ENCODE peak calls at places on chromosomes 11 and 22, in eight cellular contexts. I is foreskin fibroblast, V is neural crest cell, J is NB4, L is mucosa of descending colon, S is body of pancreas, B is AG04450, C is fibroblast of lung. Y is an unnamed sample.

GRCh38 chr11:70523384-70524095 is 125.2 kb downstream of the CTTN start:
- DNase-seq in J (no peak), S (no peak), I (no peak), V (no peak), L (no peak), C (no peak), B (no peak), Y (no peak)

GRCh38 chr22:50027639-50028537 is 15.3 kb upstream of the IL17REL start:
- DNase-seq in S (no peak), L (no peak), C (peak), B (no peak), I (no peak), J (peak), V (no peak), Y (no peak)

GRCh38 chr11:1772270-1773130 is 8.8 kb upstream of the CTSD start:
- DNase-seq in I (peak), C (peak), V (no peak), B (peak), J (peak), L (peak), S (peak), Y (peak)

GRCh38 chr11:45745065-45745811 is 59.7 kb upstream of the SLC35C1 start:
- DNase-seq in B (no peak), L (peak), J (no peak), I (no peak), V (no peak), C (no peak), S (no peak), Y (no peak)

GRCh38 chr11:60899021-60899936 is 7.1 kb downstream of the PRPF19 start:
- DNase-seq in J (peak), I (peak), S (peak), C (peak), L (peak), V (peak), B (peak), Y (peak)

GRCh38 chr11:110479445-110480101 is 49.8 kb downstream of the FDX1 start:
- DNase-seq in B (peak), S (no peak), C (peak), L (peak), J (peak), I (no peak), V (no peak), Y (peak)

GRCh38 chr11:113856966-113857759 is 18.2 kb downstream of the USP28 start:
- DNase-seq in L (no peak), J (no peak), C (no peak), I (no peak), V (no peak), B (no peak), S (no peak), Y (no peak)

GRCh38 chr11:35102267-35102666 is 36.7 kb upstream of the CD44 start:
- DNase-seq in V (no peak), I (no peak), S (no peak), L (no peak), C (peak), J (no peak), B (no peak), Y (no peak)

GRCh38 chr11:111378773-111379499 is at the start of gene POU2AF1:
- DNase-seq in C (peak), L (peak), I (peak), B (no peak), V (no peak), J (no peak), S (no peak), Y (peak)

GRCh38 chr11:64276653-64277431 is 7.6 kb downstream of the BAD start:
- DNase-seq in V (no peak), B (no peak), L (peak), I (no peak), S (no peak), J (no peak), C (peak), Y (no peak)

GRCh38 chr11:60710482-60710881 is 11.1 kb downstream of the MS4A8 start:
- DNase-seq in J (no peak), L (no peak), I (no peak), C (no peak), B (no peak), S (no peak), V (no peak), Y (no peak)

GRCh38 chr11:46200537-46201281 is 76.8 kb upstream of the CREB3L1 start:
- DNase-seq in B (no peak), C (peak), I (peak), V (no peak), L (no peak), J (no peak), S (no peak), Y (no peak)

GRCh38 chr22:46381142-46381541 is 45.6 kb downstream of the TRMU start:
- DNase-seq in J (no peak), L (peak), V (no peak), B (no peak), I (no peak), C (peak), S (no peak), Y (no peak)

DNA sequence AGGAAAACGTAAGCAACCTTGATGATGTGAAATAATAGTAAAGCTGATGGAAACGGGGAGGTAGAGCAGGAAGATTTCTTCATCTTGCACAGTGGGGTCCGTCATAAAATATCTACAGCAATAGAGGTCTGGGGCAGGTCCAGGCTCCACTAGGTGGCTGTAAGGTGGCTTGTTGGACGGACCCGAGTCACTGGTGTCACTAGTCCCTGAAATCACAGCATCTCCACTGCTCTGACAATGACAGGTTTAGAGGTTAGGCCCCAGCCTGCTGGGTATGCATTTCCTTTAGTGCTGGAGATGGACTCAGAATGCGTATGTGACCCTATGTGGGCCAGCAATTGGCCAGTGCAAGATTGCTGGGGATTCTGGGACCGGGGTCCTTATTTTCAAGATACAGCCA is 25.2 kb upstream of the CLDN5 start:
- DNase-seq in L (no peak), S (no peak), I (no peak), C (no peak), J (no peak), V (no peak), B (no peak), Y (no peak)
- TF ChIP-seq CTCF in L (no peak), S (no peak), I (no peak), C (no peak), J (no peak), V (no peak), B (no peak), Y (no peak)

DNA sequence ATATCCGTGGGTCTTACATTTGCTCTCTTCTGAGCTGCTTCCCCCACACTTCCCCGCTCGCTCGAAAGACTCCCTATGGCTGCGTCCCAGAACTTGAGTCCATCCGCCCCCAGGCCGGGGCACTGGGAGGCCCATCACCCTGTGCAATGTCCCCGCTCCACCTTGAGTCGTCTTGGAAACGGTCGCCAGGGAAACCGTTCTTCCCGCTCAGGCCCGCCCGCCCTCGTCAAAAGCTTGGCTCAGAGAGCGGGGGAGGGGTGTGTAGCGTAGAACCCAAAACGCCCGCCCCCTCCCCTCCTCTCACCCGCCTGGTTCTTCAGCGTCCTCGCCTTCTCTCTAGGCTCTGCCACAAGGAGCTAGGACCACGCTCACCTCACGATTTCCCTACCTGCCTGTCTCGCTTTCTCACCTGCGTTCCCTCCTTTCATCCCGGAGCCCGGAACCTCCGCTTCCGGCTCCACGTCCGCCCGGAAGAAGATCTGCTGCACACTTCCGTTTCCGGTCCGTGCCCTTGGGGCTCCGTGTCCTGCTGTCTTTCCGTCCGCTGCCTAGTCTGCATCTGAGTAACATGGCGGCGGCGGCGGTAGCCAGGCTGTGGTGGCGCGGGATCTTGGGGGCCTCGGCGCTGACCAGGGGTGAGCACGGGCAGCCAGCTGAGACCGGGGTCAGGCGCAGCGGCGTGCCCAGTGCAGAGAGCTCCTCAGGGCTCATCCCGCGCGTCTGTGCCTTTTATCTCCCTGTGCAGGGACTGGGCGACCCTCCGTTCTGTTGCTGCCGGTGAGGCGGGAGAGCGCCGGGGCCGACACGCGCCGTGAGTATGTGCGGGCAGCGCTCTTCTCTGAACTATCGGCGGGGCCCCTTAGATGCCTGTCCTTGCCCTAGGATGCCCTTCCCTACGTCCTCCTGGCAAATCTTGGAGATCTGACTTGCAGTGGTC is at the start of the genes KBTBD4 and NDUFS3:
- DNase-seq in J (peak), L (peak), C (peak), I (peak), B (peak), S (peak), V (peak), Y (peak)
- TF ChIP-seq CTCF in J (no peak), L (no peak), C (no peak), I (no peak), B (no peak), S (no peak), V (no peak), Y (no peak)

DNA sequence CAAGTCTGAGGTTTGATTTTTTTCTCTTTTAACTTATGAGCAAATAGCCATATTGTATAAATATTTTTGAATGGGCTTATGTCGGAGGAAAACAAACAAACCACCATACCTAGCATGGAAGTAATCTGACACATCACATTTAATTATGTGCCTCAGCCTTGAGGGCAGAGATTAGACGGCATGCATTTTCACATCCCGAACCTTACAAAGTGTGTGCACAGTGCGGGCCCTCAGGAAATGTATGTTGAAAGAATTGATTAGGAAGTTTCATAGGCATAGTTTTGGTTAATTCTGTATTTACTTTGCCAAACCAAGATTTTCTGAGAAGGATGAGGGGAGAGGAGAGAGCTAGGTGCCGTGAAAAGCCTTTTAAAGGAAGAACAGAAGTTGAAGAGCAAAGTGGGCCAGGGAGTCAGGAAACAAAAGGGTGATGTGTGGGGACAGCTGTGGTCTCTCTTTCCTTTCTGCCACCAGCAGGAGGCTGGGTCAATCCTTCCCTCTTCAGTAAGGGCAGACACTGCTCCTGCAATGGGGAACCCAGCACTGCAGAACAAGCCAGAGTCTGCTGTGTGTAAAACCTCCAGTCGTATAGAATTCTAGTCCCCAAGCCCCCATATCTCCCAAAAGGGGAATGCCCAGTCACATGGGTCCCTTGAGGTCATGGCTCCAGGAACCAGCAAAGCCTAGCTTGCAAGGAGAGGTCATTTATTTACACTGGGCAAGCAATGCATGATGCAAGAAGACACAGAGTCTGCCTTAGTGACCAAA is 71.2 kb upstream of the OLFML1 start:
- DNase-seq in S (no peak), L (no peak), I (no peak), B (no peak), C (no peak), V (no peak), J (no peak), Y (peak)
- TF ChIP-seq CTCF in S (no peak), L (no peak), I (no peak), B (no peak), C (no peak), V (no peak), J (no peak), Y (peak)

GRCh38 chr11:131246589-131247164 is 123.7 kb upstream of the NTM start:
- DNase-seq in B (no peak), I (no peak), J (peak), L (peak), S (peak), V (peak), C (no peak), Y (no peak)
- TF ChIP-seq CTCF in B (peak), I (peak), J (peak), L (no peak), S (peak), V (peak), C (peak), Y (peak)

GRCh38 chr11:84564867-84565184 is 1062.3 kb downstream of the DLG2 start:
- DNase-seq in C (no peak), B (no peak), S (no peak), V (no peak), J (no peak), L (no peak), I (no peak), Y (no peak)
- TF ChIP-seq CTCF in C (no peak), B (no peak), S (no peak), V (peak), J (no peak), L (no peak), I (no peak), Y (no peak)

GRCh38 chr11:78832226-78832947 is 257.7 kb upstream of the NARS2 start:
- DNase-seq in B (no peak), S (no peak), V (no peak), J (peak), L (no peak), I (no peak), C (no peak), Y (no peak)
- TF ChIP-seq CTCF in B (no peak), S (no peak), V (no peak), J (peak), L (no peak), I (no peak), C (peak), Y (peak)

GRCh38 chr11:134332189-134332631 is 422 bp downstream of the GLB1L2 start:
- DNase-seq in J (no peak), V (peak), C (no peak), I (no peak), L (peak), S (no peak), B (no peak), Y (no peak)
- TF ChIP-seq CTCF in J (no peak), V (no peak), C (no peak), I (no peak), L (no peak), S (no peak), B (no peak), Y (no peak)

GRCh38 chr11:131674051-131674755 is 303.8 kb downstream of the NTM start:
- DNase-seq in V (peak), C (peak), B (peak), I (peak), J (peak), L (peak), S (peak), Y (peak)

GRCh38 chr11:131672191-131672590 is 301.8 kb downstream of the NTM start:
- DNase-seq in B (no peak), V (no peak), S (no peak), I (no peak), L (no peak), J (no peak), C (peak), Y (no peak)

GRCh38 chr11:131670876-131671275 is 300.5 kb downstream of the NTM start:
- DNase-seq in S (no peak), B (no peak), C (no peak), J (no peak), L (no peak), V (no peak), I (no peak), Y (no peak)

GRCh38 chr11:131671320-131671719 is 300.9 kb downstream of the NTM start:
- DNase-seq in S (no peak), L (no peak), B (no peak), J (no peak), C (no peak), I (no peak), V (no peak), Y (no peak)

GRCh38 chr11:131671764-131672163 is 301.3 kb downstream of the NTM start:
- DNase-seq in J (no peak), C (no peak), V (no peak), I (no peak), B (no peak), S (no peak), L (no peak), Y (no peak)
- TF ChIP-seq CTCF in J (no peak), C (no peak), V (peak), I (no peak), B (no peak), S (no peak), L (no peak), Y (no peak)